ENCODE peak calls at places on chromosomes 5 and 9, in nine cellular contexts. W is lung; I is HCEC 1CT; N is stomach; E is activated CD8-positive, alpha-beta memory T cell treated with anti-CD3 and anti-CD28 coated beads, Interleukin-2, amount 50 U/mL, for 4 hours; D is Caki2; Z is iPS-NIHi11; P is activated CD4-positive, alpha-beta T cell treated with anti-CD3 and anti-CD28 coated beads, Interleukin-2, amount 50 U/mL, for 48 hours; S is kidney tubule cell. U is an unnamed sample.
A peak's percentile ranks its signal among the peaks of the same experiment; 100 is the strongest.

GRCh38 chr9:73180373-73180772 is 28.7 kb downstream of the ANXA1 start:
- DNase-seq in W (no peak), I (peak; percentile 81), N (no peak), E (no peak), D (no peak), Z (no peak), P (no peak), S (no peak), U (peak; percentile 50)

GRCh38 chr9:127877566-127877998 is at the start of gene AK1:
- DNase-seq in W (peak; percentile 84), I (peak; percentile 49), N (peak; percentile 80), E (no peak), D (no peak), Z (peak; percentile 89), P (no peak), S (peak; percentile 64), U (peak; percentile 55)

GRCh38 chr9:121861501-121862180 is 210.2 kb downstream of the DAB2IP start:
- DNase-seq in W (no peak), I (peak; percentile 17), N (peak; percentile 35), E (no peak), D (peak; percentile 32), Z (peak; percentile 61), P (no peak), S (peak; percentile 64), U (no peak)

GRCh38 chr5:32100230-32100629 is 73.9 kb downstream of the GOLPH3 start:
- DNase-seq in W (no peak), I (no peak), N (no peak), E (no peak), D (no peak), Z (no peak), P (no peak), S (no peak), U (peak; percentile 70)

GRCh38 chr5:4674176-4674575 is 466.0 kb upstream of the ADAMTS16 start:
- DNase-seq in W (no peak), I (no peak), N (no peak), E (no peak), D (no peak), Z (no peak), P (no peak), S (no peak), U (no peak)

GRCh38 chr9:17462869-17463464 is 115.9 kb upstream of the SH3GL2 start:
- DNase-seq in W (no peak), I (peak; percentile 61), N (peak; percentile 36), E (no peak), D (peak; percentile 33), Z (peak; percentile 41), P (peak; percentile 9), S (peak; percentile 59), U (peak; percentile 45)

GRCh38 chr5:115888027-115888426 is 46.3 kb downstream of the AP3S1 start:
- DNase-seq in W (no peak), I (peak; percentile 53), N (no peak), E (no peak), D (no peak), Z (no peak), P (no peak), S (peak; percentile 16), U (no peak)

GRCh38 chr5:131226899-131227298 is 37.0 kb upstream of the CDC42SE2 start:
- DNase-seq in W (no peak), I (no peak), N (no peak), E (no peak), D (no peak), Z (no peak), P (no peak), S (no peak), U (no peak)

GRCh38 chr9:113492343-113493079 is 29.0 kb downstream of the RGS3 start:
- DNase-seq in W (no peak), I (no peak), N (no peak), E (no peak), D (peak; percentile 53), Z (no peak), P (no peak), S (peak; percentile 64), U (peak; percentile 25)

GRCh38 chr5:149185067-149185466 is 43.8 kb downstream of the ABLIM3 start:
- DNase-seq in W (no peak), I (no peak), N (no peak), E (no peak), D (no peak), Z (no peak), P (no peak), S (no peak), U (no peak)

GRCh38 chr5:66118294-66118693 is 25.8 kb upstream of the SREK1 start:
- DNase-seq in W (no peak), I (no peak), N (no peak), E (no peak), D (no peak), Z (no peak), P (no peak), S (no peak), U (no peak)

GRCh38 chr5:104045987-104046386 is 483.4 kb upstream of the NUDT12 start:
- DNase-seq in W (no peak), I (no peak), N (no peak), E (no peak), D (no peak), Z (no peak), P (no peak), S (no peak), U (no peak)

GRCh38 chr9:132768932-132769894 is 98.9 kb downstream of the GTF3C4 start:
- DNase-seq in W (peak; percentile 76), I (peak; percentile 18), N (peak; percentile 63), E (peak; percentile 66), D (peak; percentile 63), Z (peak; percentile 76), P (peak; percentile 71), S (peak; percentile 74), U (peak; percentile 65)

GRCh38 chr5:1193591-1193985 is 7.8 kb upstream of the SLC6A19 start:
- DNase-seq in W (no peak), I (no peak), N (no peak), E (no peak), D (no peak), Z (no peak), P (no peak), S (no peak), U (no peak)